ENCODE peak calls at places on chromosomes 3 and 15, in seven cellular contexts. One of them, this sample, is unnamed.

GRCh38 chr15:95043933-95044313 is 812.6 kb downstream of the MCTP2 start:
- DNase-seq in SK-N-SH: no peak
- DNase-seq in HepG2: no peak
- DNase-seq in H1: no peak
- DNase-seq in HCT116: no peak
- DNase-seq in GM12878: no peak
- DNase-seq in K562: no peak
- DNase-seq in this sample: no peak

GRCh38 chr3:180875071-180875698 is 37.3 kb upstream of the FXR1 start:
- DNase-seq in SK-N-SH: no peak
- DNase-seq in HepG2: no peak
- DNase-seq in H1: no peak
- DNase-seq in HCT116: no peak
- DNase-seq in GM12878: no peak
- DNase-seq in K562: no peak
- DNase-seq in this sample: no peak

GRCh38 chr15:77025941-77026411 is 31.1 kb downstream of the PSTPIP1 start:
- DNase-seq in SK-N-SH: no peak
- DNase-seq in HepG2: no peak
- DNase-seq in H1: no peak
- DNase-seq in HCT116: no peak
- DNase-seq in GM12878: no peak
- DNase-seq in K562: no peak
- DNase-seq in this sample: no peak

GRCh38 chr15:71313806-71314205 is 198.5 kb downstream of the THSD4 start:
- DNase-seq in SK-N-SH: no peak
- DNase-seq in HepG2: no peak
- DNase-seq in H1: no peak
- DNase-seq in HCT116: no peak
- DNase-seq in GM12878: no peak
- DNase-seq in K562: no peak
- DNase-seq in this sample: no peak

GRCh38 chr3:149186726-149187125 is 34.9 kb downstream of the CP start:
- DNase-seq in SK-N-SH: no peak
- DNase-seq in HepG2: no peak
- DNase-seq in H1: no peak
- DNase-seq in HCT116: no peak
- DNase-seq in GM12878: no peak
- DNase-seq in K562: no peak
- DNase-seq in this sample: no peak

GRCh38 chr15:31481157-31481556 is 154.5 kb downstream of the KLF13 start:
- DNase-seq in SK-N-SH: no peak
- DNase-seq in HepG2: no peak
- DNase-seq in H1: no peak
- DNase-seq in HCT116: no peak
- DNase-seq in GM12878: no peak
- DNase-seq in K562: no peak
- DNase-seq in this sample: no peak

GRCh38 chr3:59401924-59402323 is 352.1 kb upstream of the CFAP20DC start:
- DNase-seq in SK-N-SH: no peak
- DNase-seq in HepG2: no peak
- DNase-seq in H1: no peak
- DNase-seq in HCT116: no peak
- DNase-seq in GM12878: no peak
- DNase-seq in K562: no peak
- DNase-seq in this sample: no peak

GRCh38 chr3:123984957-123985356 is 7.0 kb downstream of the ROPN1 start:
- DNase-seq in SK-N-SH: no peak
- DNase-seq in HepG2: no peak
- DNase-seq in H1: no peak
- DNase-seq in HCT116: no peak
- DNase-seq in GM12878: no peak
- DNase-seq in K562: no peak
- DNase-seq in this sample: no peak

GRCh38 chr3:138941259-138941885 is 5.6 kb downstream of the FOXL2 start:
- DNase-seq in SK-N-SH: peak
- DNase-seq in HepG2: peak
- DNase-seq in H1: no peak
- DNase-seq in HCT116: peak
- DNase-seq in GM12878: no peak
- DNase-seq in K562: peak
- DNase-seq in this sample: peak

GRCh38 chr3:170010498-170010897 is 27.3 kb upstream of the GPR160 start:
- DNase-seq in SK-N-SH: no peak
- DNase-seq in HepG2: no peak
- DNase-seq in H1: no peak
- DNase-seq in HCT116: no peak
- DNase-seq in GM12878: no peak
- DNase-seq in K562: no peak
- DNase-seq in this sample: no peak

GRCh38 chr3:43320288-43320687 is 33.9 kb downstream of the SNRK start:
- DNase-seq in SK-N-SH: no peak
- DNase-seq in HepG2: no peak
- DNase-seq in H1: no peak
- DNase-seq in HCT116: no peak
- DNase-seq in GM12878: no peak
- DNase-seq in K562: no peak
- DNase-seq in this sample: no peak

GRCh38 chr3:16048435-16049318 is 125.8 kb upstream of the GALNT15 start:
- DNase-seq in SK-N-SH: peak
- DNase-seq in HepG2: peak
- DNase-seq in H1: peak
- DNase-seq in HCT116: peak
- DNase-seq in GM12878: peak
- DNase-seq in K562: peak
- DNase-seq in this sample: peak

GRCh38 chr3:155390361-155390760 is 96.9 kb upstream of the STRIT1 start:
- DNase-seq in SK-N-SH: no peak
- DNase-seq in HepG2: no peak
- DNase-seq in H1: no peak
- DNase-seq in HCT116: no peak
- DNase-seq in GM12878: no peak
- DNase-seq in K562: no peak
- DNase-seq in this sample: no peak

GRCh38 chr15:31042731-31043130 is 51.3 kb upstream of the MTMR10 start:
- DNase-seq in SK-N-SH: no peak
- DNase-seq in HepG2: no peak
- DNase-seq in H1: no peak
- DNase-seq in HCT116: no peak
- DNase-seq in GM12878: no peak
- DNase-seq in K562: no peak
- DNase-seq in this sample: no peak

GRCh38 chr15:57390583-57390982 is 14.3 kb downstream of the CGNL1 start:
- DNase-seq in SK-N-SH: no peak
- DNase-seq in HepG2: no peak
- DNase-seq in H1: no peak
- DNase-seq in HCT116: no peak
- DNase-seq in GM12878: no peak
- DNase-seq in K562: no peak
- DNase-seq in this sample: no peak

GRCh38 chr3:56783644-56784451 is 17.9 kb downstream of the ARHGEF3 start:
- DNase-seq in SK-N-SH: no peak
- DNase-seq in HepG2: peak
- DNase-seq in H1: no peak
- DNase-seq in HCT116: no peak
- DNase-seq in GM12878: peak
- DNase-seq in K562: no peak
- DNase-seq in this sample: no peak

GRCh38 chr15:89531796-89532537 is 35.6 kb upstream of the RHCG start:
- DNase-seq in SK-N-SH: no peak
- DNase-seq in HepG2: no peak
- DNase-seq in H1: no peak
- DNase-seq in HCT116: no peak
- DNase-seq in GM12878: no peak
- DNase-seq in K562: no peak
- DNase-seq in this sample: no peak
- TF ChIP-seq JUND in SK-N-SH: no peak
- TF ChIP-seq JUND in HepG2: no peak
- TF ChIP-seq JUND in H1: no peak
- TF ChIP-seq JUND in HCT116: no peak
- TF ChIP-seq JUND in GM12878: no peak
- TF ChIP-seq JUND in K562: no peak
- TF ChIP-seq JUND in this sample: no peak

DNA sequence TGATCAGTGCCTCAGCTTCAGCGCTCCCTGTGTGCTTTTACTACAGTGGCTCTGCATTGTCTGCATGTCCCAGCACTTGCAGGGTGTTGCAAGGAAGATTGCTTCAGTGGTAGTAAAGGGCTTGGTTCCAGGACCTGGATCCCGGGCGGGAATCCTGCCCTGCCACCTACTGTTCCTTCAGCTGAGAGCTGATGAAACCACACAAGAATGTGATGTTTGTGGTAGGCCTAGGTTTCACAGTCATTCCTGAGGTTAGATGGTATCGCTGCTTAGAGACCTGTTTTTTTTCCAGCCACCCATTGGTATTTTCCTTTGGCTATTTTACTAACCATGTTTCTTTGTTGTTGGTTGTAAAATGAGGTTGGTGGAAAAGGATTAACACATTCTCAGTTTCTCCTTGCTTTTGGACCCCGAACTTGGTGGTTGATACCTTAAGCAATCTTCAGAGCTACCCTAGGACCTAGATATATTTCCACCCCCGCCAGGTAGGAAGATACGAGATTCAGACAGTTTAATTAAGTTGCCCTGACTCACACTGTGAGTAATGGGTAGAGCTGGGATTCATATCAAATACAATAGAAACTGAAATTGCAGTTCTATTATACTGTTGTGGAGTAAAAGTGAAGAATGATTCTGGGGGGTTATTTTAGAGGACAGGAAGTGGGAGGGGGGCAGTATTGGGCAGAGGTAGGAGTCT is 11.4 kb downstream of the GPR87 start:
- DNase-seq in SK-N-SH: peak
- DNase-seq in HepG2: peak
- DNase-seq in H1: peak
- DNase-seq in HCT116: peak
- DNase-seq in GM12878: no peak
- DNase-seq in K562: no peak
- DNase-seq in this sample: peak
- TF ChIP-seq JUND in SK-N-SH: peak
- TF ChIP-seq JUND in HepG2: no peak
- TF ChIP-seq JUND in H1: peak
- TF ChIP-seq JUND in HCT116: peak
- TF ChIP-seq JUND in GM12878: no peak
- TF ChIP-seq JUND in K562: no peak
- TF ChIP-seq JUND in this sample: peak

GRCh38 chr15:48823237-48823636 is 12.4 kb upstream of the CEP152 start:
- DNase-seq in SK-N-SH: no peak
- DNase-seq in HepG2: no peak
- DNase-seq in H1: peak
- DNase-seq in HCT116: no peak
- DNase-seq in GM12878: no peak
- DNase-seq in K562: no peak
- DNase-seq in this sample: no peak

GRCh38 chr15:48823706-48824105 is 12.8 kb upstream of the CEP152 start:
- DNase-seq in SK-N-SH: no peak
- DNase-seq in HepG2: no peak
- DNase-seq in H1: no peak
- DNase-seq in HCT116: no peak
- DNase-seq in GM12878: no peak
- DNase-seq in K562: no peak
- DNase-seq in this sample: no peak

GRCh38 chr15:48828906-48829305 is 18.0 kb upstream of the CEP152 start:
- DNase-seq in SK-N-SH: no peak
- DNase-seq in HepG2: no peak
- DNase-seq in H1: no peak
- DNase-seq in HCT116: no peak
- DNase-seq in GM12878: no peak
- DNase-seq in K562: no peak
- DNase-seq in this sample: no peak

GRCh38 chr15:48825075-48825474 is 14.2 kb upstream of the CEP152 start:
- DNase-seq in SK-N-SH: no peak
- DNase-seq in HepG2: no peak
- DNase-seq in H1: no peak
- DNase-seq in HCT116: no peak
- DNase-seq in GM12878: no peak
- DNase-seq in K562: no peak
- DNase-seq in this sample: no peak
- TF ChIP-seq JUND in SK-N-SH: no peak
- TF ChIP-seq JUND in HepG2: no peak
- TF ChIP-seq JUND in H1: no peak
- TF ChIP-seq JUND in HCT116: no peak
- TF ChIP-seq JUND in GM12878: no peak
- TF ChIP-seq JUND in K562: no peak
- TF ChIP-seq JUND in this sample: no peak

GRCh38 chr3:12966847-12967750 is 106.1 kb downstream of the IQSEC1 start:
- DNase-seq in SK-N-SH: no peak
- DNase-seq in HepG2: no peak
- DNase-seq in H1: no peak
- DNase-seq in HCT116: no peak
- DNase-seq in GM12878: no peak
- DNase-seq in K562: peak
- DNase-seq in this sample: no peak
- TF ChIP-seq JUND in SK-N-SH: no peak
- TF ChIP-seq JUND in HepG2: no peak
- TF ChIP-seq JUND in H1: no peak
- TF ChIP-seq JUND in HCT116: no peak
- TF ChIP-seq JUND in GM12878: no peak
- TF ChIP-seq JUND in K562: no peak
- TF ChIP-seq JUND in this sample: no peak

GRCh38 chr15:36903195-36903594 is 197.2 kb downstream of the MEIS2 start:
- DNase-seq in SK-N-SH: no peak
- DNase-seq in HepG2: no peak
- DNase-seq in H1: no peak
- DNase-seq in HCT116: no peak
- DNase-seq in GM12878: no peak
- DNase-seq in K562: no peak
- DNase-seq in this sample: no peak

GRCh38 chr15:36903922-36904479 is 196.3 kb downstream of the MEIS2 start:
- DNase-seq in SK-N-SH: no peak
- DNase-seq in HepG2: no peak
- DNase-seq in H1: no peak
- DNase-seq in HCT116: no peak
- DNase-seq in GM12878: no peak
- DNase-seq in K562: no peak
- DNase-seq in this sample: no peak

GRCh38 chr15:36908991-36909390 is 191.4 kb downstream of the MEIS2 start:
- DNase-seq in SK-N-SH: no peak
- DNase-seq in HepG2: no peak
- DNase-seq in H1: no peak
- DNase-seq in HCT116: no peak
- DNase-seq in GM12878: no peak
- DNase-seq in K562: no peak
- DNase-seq in this sample: no peak

GRCh38 chr15:36907295-36907694 is 193.1 kb downstream of the MEIS2 start:
- DNase-seq in SK-N-SH: no peak
- DNase-seq in HepG2: no peak
- DNase-seq in H1: no peak
- DNase-seq in HCT116: no peak
- DNase-seq in GM12878: no peak
- DNase-seq in K562: no peak
- DNase-seq in this sample: no peak

GRCh38 chr15:36905908-36906307 is 194.4 kb downstream of the MEIS2 start:
- DNase-seq in SK-N-SH: no peak
- DNase-seq in HepG2: no peak
- DNase-seq in H1: no peak
- DNase-seq in HCT116: no peak
- DNase-seq in GM12878: no peak
- DNase-seq in K562: no peak
- DNase-seq in this sample: no peak
- TF ChIP-seq JUND in SK-N-SH: no peak
- TF ChIP-seq JUND in HepG2: no peak
- TF ChIP-seq JUND in H1: no peak
- TF ChIP-seq JUND in HCT116: no peak
- TF ChIP-seq JUND in GM12878: no peak
- TF ChIP-seq JUND in K562: no peak
- TF ChIP-seq JUND in this sample: no peak